ENCODE peak calls at places on chromosomes 12 and 14, in five cellular contexts. P, Z, D, M and R are unnamed samples.

GRCh38 chr12:40622246-40622838 is 69.9 kb upstream of the CNTN1 start:
- DNase-seq in P (peak; percentile 19), Z (peak; percentile 11), D (peak; percentile 50), M (peak; percentile 46), R (no peak)

GRCh38 chr14:105204206-105204930 is 23.3 kb upstream of the NUDT14 start:
- DNase-seq in P (no peak), Z (no peak), D (no peak), M (no peak), R (no peak)

GRCh38 chr14:32419429-32419828 is 90.3 kb downstream of the AKAP6 start:
- DNase-seq in P (no peak), Z (no peak), D (no peak), M (no peak), R (no peak)

GRCh38 chr14:69582207-69582606 is 7.5 kb upstream of the CCDC177 start:
- DNase-seq in P (no peak), Z (no peak), D (no peak), M (no peak), R (no peak)

GRCh38 chr14:52922059-52922458 is 28.8 kb downstream of the FERMT2 start:
- DNase-seq in P (no peak), Z (no peak), D (no peak), M (no peak), R (no peak)

GRCh38 chr14:106840258-106840657 is 1313.9 kb downstream of the TMEM121 start:
- DNase-seq in P (no peak), Z (no peak), D (no peak), M (no peak), R (no peak)

GRCh38 chr12:26271889-26272492 is 76.6 kb downstream of the SSPN start:
- DNase-seq in P (no peak), Z (no peak), D (no peak), M (no peak), R (peak; percentile 69)

GRCh38 chr12:18946106-18946505 is 183.4 kb upstream of the PLEKHA5 start:
- DNase-seq in P (no peak), Z (no peak), D (no peak), M (no peak), R (no peak)

GRCh38 chr12:46553266-46553665 is 180.7 kb upstream of the SLC38A2 start:
- DNase-seq in P (peak; percentile 12), Z (no peak), D (peak; percentile 96), M (no peak), R (no peak)

DNA sequence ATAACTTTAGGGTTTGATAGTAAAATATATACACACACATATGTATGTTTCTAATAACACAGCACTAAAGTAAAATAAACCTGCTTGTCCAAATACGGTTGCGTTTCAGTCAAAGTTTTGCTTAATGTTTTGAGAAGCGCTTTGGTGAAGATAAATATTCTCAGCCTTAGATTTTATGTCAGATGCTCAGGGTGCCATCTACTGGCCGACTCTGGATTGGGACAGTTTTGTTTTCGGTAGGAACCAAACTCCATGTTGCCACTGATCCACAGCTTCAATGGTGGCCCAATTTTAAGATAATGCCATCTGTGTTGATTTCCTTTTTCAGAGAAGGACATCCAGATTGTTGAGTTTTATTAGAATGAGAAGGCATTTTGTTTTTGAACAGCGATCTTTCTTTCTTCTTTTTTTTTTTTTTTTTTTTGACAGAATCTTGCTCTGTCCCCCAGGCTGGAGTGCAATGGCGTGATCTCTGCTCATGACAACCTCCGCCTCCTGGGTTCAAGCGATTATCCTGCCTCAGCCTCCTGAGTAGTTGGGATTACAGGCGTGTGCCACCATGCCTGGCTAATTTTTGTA is 43.1 kb downstream of the LLPH start:
- DNase-seq in P (peak; percentile 57), Z (peak; percentile 23), D (peak; percentile 68), M (peak; percentile 23), R (no peak)
- TF ChIP-seq RAD21 in P (peak; percentile 77), Z (peak; percentile 72), D (peak; percentile 95), M (peak; percentile 89), R (peak; percentile 97)

GRCh38 chr14:22598099-22598895 is at the start of gene ABHD4:
- DNase-seq in P (peak; percentile 79), Z (peak; percentile 75), D (no peak), M (no peak), R (no peak)
- TF ChIP-seq EZH2 in P (no peak), Z (no peak), D (no peak), M (no peak), R (no peak)

DNA sequence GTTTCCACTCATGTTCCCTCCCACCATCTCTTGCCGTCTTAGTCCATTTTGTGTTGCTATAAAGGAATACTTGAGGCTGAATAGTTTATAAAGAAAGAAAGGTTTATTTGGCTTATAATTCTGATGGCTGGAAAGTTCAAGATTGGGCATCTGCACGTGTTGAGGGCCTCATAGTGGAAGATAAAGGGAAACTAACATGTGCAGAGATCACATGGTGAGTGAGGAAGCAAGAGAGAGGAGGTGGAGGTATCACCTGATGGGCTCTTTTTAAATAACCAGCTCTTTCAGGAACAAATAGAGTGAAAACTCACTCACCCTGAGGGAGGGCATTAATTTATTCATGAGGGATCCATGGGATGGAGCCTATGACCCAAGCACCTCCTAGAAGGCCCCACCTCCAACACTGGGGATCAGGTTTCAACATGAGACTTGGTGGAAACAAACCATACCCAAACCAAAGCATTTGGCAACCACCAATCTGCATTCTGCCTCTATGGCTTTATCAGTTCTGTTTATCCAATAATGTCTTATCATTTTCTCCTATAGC is 29.5 kb downstream of the MYO1H start:
- DNase-seq in P (no peak), Z (no peak), D (no peak), M (no peak), R (no peak)
- TF ChIP-seq RAD21 in P (no peak), Z (no peak), D (no peak), M (no peak), R (no peak)

GRCh38 chr14:56501909-56502530 is 77.6 kb upstream of the TMEM260 start:
- DNase-seq in P (no peak), Z (no peak), D (no peak), M (no peak), R (no peak)
- TF ChIP-seq EZH2 in P (no peak), Z (no peak), D (no peak), M (no peak), R (no peak)

GRCh38 chr14:101588286-101588975 is 27.1 kb downstream of the DIO3 start:
- DNase-seq in P (no peak), Z (no peak), D (no peak), M (no peak), R (no peak)
- TF ChIP-seq RAD21 in P (no peak), Z (no peak), D (no peak), M (no peak), R (no peak)

GRCh38 chr12:64258576-64258975 is 36.5 kb upstream of the KICS2 start:
- DNase-seq in P (no peak), Z (no peak), D (no peak), M (no peak), R (no peak)
- TF ChIP-seq EZH2 in P (no peak), Z (no peak), D (no peak), M (no peak), R (no peak)